ENCODE peak calls at places on chromosomes 7 and 10, in seven cellular contexts. One of them, this sample, is unnamed.

GRCh38 chr7:155885162-155886160 is 73.2 kb upstream of the SHH start:
- DNase-seq in PC-3: peak; percentile 79
- DNase-seq in amniotic stem cell: no peak
- DNase-seq in occipital lobe: no peak
- DNase-seq in psoas muscle: peak; percentile 35
- DNase-seq in activated T-helper 1 cell treated with anti-CD3 and anti-CD28 coated beads, Interleukin-12 subunit alpha, Interleukin-12 subunit beta, Interleukin-2, Interleukin-4 antibody, amounts not matched to agents 30 ng/mL and 10 ng/mL and 1 ng/mL, durations not matched to agents 14 hours and 24 hours and 36 hours: no peak
- DNase-seq in stimulated activated CD4-positive, alpha-beta T cell treated with anti-CD3 and anti-CD28 coated beads, Interleukin-12 subunit alpha, Interleukin-12 subunit beta, amount 100 ng/mL, for 24 hours: no peak
- DNase-seq in this sample: no peak

GRCh38 chr10:125158528-125159485 is 1.6 kb downstream of the CTBP2 start:
- DNase-seq in PC-3: peak; percentile 44
- DNase-seq in occipital lobe: peak; percentile 52
- DNase-seq in amniotic stem cell: no peak
- DNase-seq in activated T-helper 1 cell treated with anti-CD3 and anti-CD28 coated beads, Interleukin-12 subunit alpha, Interleukin-12 subunit beta, Interleukin-2, Interleukin-4 antibody, amounts not matched to agents 30 ng/mL and 10 ng/mL and 1 ng/mL, durations not matched to agents 14 hours and 24 hours and 36 hours: no peak
- DNase-seq in stimulated activated CD4-positive, alpha-beta T cell treated with anti-CD3 and anti-CD28 coated beads, Interleukin-12 subunit alpha, Interleukin-12 subunit beta, amount 100 ng/mL, for 24 hours: no peak
- DNase-seq in psoas muscle: peak; percentile 78
- DNase-seq in this sample: peak; percentile 57

GRCh38 chr7:8149222-8149621 is 112.7 kb downstream of the ICA1 start:
- DNase-seq in PC-3: no peak
- DNase-seq in stimulated activated CD4-positive, alpha-beta T cell treated with anti-CD3 and anti-CD28 coated beads, Interleukin-12 subunit alpha, Interleukin-12 subunit beta, amount 100 ng/mL, for 24 hours: no peak
- DNase-seq in psoas muscle: no peak
- DNase-seq in occipital lobe: no peak
- DNase-seq in amniotic stem cell: no peak
- DNase-seq in activated T-helper 1 cell treated with anti-CD3 and anti-CD28 coated beads, Interleukin-12 subunit alpha, Interleukin-12 subunit beta, Interleukin-2, Interleukin-4 antibody, amounts not matched to agents 30 ng/mL and 10 ng/mL and 1 ng/mL, durations not matched to agents 14 hours and 24 hours and 36 hours: no peak
- DNase-seq in this sample: no peak

GRCh38 chr10:3681642-3682554 is 103.1 kb downstream of the KLF6 start:
- DNase-seq in activated T-helper 1 cell treated with anti-CD3 and anti-CD28 coated beads, Interleukin-12 subunit alpha, Interleukin-12 subunit beta, Interleukin-2, Interleukin-4 antibody, amounts not matched to agents 30 ng/mL and 10 ng/mL and 1 ng/mL, durations not matched to agents 14 hours and 24 hours and 36 hours: no peak
- DNase-seq in stimulated activated CD4-positive, alpha-beta T cell treated with anti-CD3 and anti-CD28 coated beads, Interleukin-12 subunit alpha, Interleukin-12 subunit beta, amount 100 ng/mL, for 24 hours: no peak
- DNase-seq in occipital lobe: no peak
- DNase-seq in PC-3: no peak
- DNase-seq in psoas muscle: no peak
- DNase-seq in amniotic stem cell: no peak
- DNase-seq in this sample: no peak

GRCh38 chr10:2839081-2839725 is 228.1 kb upstream of the PFKP start:
- DNase-seq in psoas muscle: no peak
- DNase-seq in PC-3: peak; percentile 52
- DNase-seq in occipital lobe: no peak
- DNase-seq in activated T-helper 1 cell treated with anti-CD3 and anti-CD28 coated beads, Interleukin-12 subunit alpha, Interleukin-12 subunit beta, Interleukin-2, Interleukin-4 antibody, amounts not matched to agents 30 ng/mL and 10 ng/mL and 1 ng/mL, durations not matched to agents 14 hours and 24 hours and 36 hours: no peak
- DNase-seq in stimulated activated CD4-positive, alpha-beta T cell treated with anti-CD3 and anti-CD28 coated beads, Interleukin-12 subunit alpha, Interleukin-12 subunit beta, amount 100 ng/mL, for 24 hours: peak; percentile 24
- DNase-seq in amniotic stem cell: no peak
- DNase-seq in this sample: no peak

GRCh38 chr10:104076743-104077160 is 8.9 kb downstream of the COL17A1 start:
- DNase-seq in occipital lobe: peak; percentile 13
- DNase-seq in PC-3: peak; percentile 12
- DNase-seq in activated T-helper 1 cell treated with anti-CD3 and anti-CD28 coated beads, Interleukin-12 subunit alpha, Interleukin-12 subunit beta, Interleukin-2, Interleukin-4 antibody, amounts not matched to agents 30 ng/mL and 10 ng/mL and 1 ng/mL, durations not matched to agents 14 hours and 24 hours and 36 hours: no peak
- DNase-seq in stimulated activated CD4-positive, alpha-beta T cell treated with anti-CD3 and anti-CD28 coated beads, Interleukin-12 subunit alpha, Interleukin-12 subunit beta, amount 100 ng/mL, for 24 hours: no peak
- DNase-seq in psoas muscle: no peak
- DNase-seq in amniotic stem cell: no peak
- DNase-seq in this sample: peak; percentile 29

GRCh38 chr10:129883637-129884389 is 80.3 kb downstream of the EBF3 start:
- DNase-seq in PC-3: no peak
- DNase-seq in occipital lobe: no peak
- DNase-seq in activated T-helper 1 cell treated with anti-CD3 and anti-CD28 coated beads, Interleukin-12 subunit alpha, Interleukin-12 subunit beta, Interleukin-2, Interleukin-4 antibody, amounts not matched to agents 30 ng/mL and 10 ng/mL and 1 ng/mL, durations not matched to agents 14 hours and 24 hours and 36 hours: no peak
- DNase-seq in amniotic stem cell: no peak
- DNase-seq in psoas muscle: no peak
- DNase-seq in stimulated activated CD4-positive, alpha-beta T cell treated with anti-CD3 and anti-CD28 coated beads, Interleukin-12 subunit alpha, Interleukin-12 subunit beta, amount 100 ng/mL, for 24 hours: no peak
- DNase-seq in this sample: no peak

GRCh38 chr10:3907514-3907913 is 122.5 kb upstream of the KLF6 start:
- DNase-seq in PC-3: no peak
- DNase-seq in activated T-helper 1 cell treated with anti-CD3 and anti-CD28 coated beads, Interleukin-12 subunit alpha, Interleukin-12 subunit beta, Interleukin-2, Interleukin-4 antibody, amounts not matched to agents 30 ng/mL and 10 ng/mL and 1 ng/mL, durations not matched to agents 14 hours and 24 hours and 36 hours: no peak
- DNase-seq in occipital lobe: no peak
- DNase-seq in stimulated activated CD4-positive, alpha-beta T cell treated with anti-CD3 and anti-CD28 coated beads, Interleukin-12 subunit alpha, Interleukin-12 subunit beta, amount 100 ng/mL, for 24 hours: no peak
- DNase-seq in psoas muscle: peak; percentile 88
- DNase-seq in amniotic stem cell: no peak
- DNase-seq in this sample: peak; percentile 19

GRCh38 chr7:44587843-44588711 is 6.0 kb upstream of the TMED4 start:
- DNase-seq in PC-3: peak; percentile 77
- DNase-seq in occipital lobe: no peak
- DNase-seq in activated T-helper 1 cell treated with anti-CD3 and anti-CD28 coated beads, Interleukin-12 subunit alpha, Interleukin-12 subunit beta, Interleukin-2, Interleukin-4 antibody, amounts not matched to agents 30 ng/mL and 10 ng/mL and 1 ng/mL, durations not matched to agents 14 hours and 24 hours and 36 hours: peak; percentile 42
- DNase-seq in psoas muscle: no peak
- DNase-seq in stimulated activated CD4-positive, alpha-beta T cell treated with anti-CD3 and anti-CD28 coated beads, Interleukin-12 subunit alpha, Interleukin-12 subunit beta, amount 100 ng/mL, for 24 hours: no peak
- DNase-seq in amniotic stem cell: no peak
- DNase-seq in this sample: no peak

GRCh38 chr7:77330169-77330882 is 85.8 kb downstream of the GSAP start:
- DNase-seq in occipital lobe: no peak
- DNase-seq in activated T-helper 1 cell treated with anti-CD3 and anti-CD28 coated beads, Interleukin-12 subunit alpha, Interleukin-12 subunit beta, Interleukin-2, Interleukin-4 antibody, amounts not matched to agents 30 ng/mL and 10 ng/mL and 1 ng/mL, durations not matched to agents 14 hours and 24 hours and 36 hours: peak; percentile 20
- DNase-seq in stimulated activated CD4-positive, alpha-beta T cell treated with anti-CD3 and anti-CD28 coated beads, Interleukin-12 subunit alpha, Interleukin-12 subunit beta, amount 100 ng/mL, for 24 hours: no peak
- DNase-seq in psoas muscle: no peak
- DNase-seq in PC-3: peak; percentile 80
- DNase-seq in amniotic stem cell: no peak
- DNase-seq in this sample: no peak

GRCh38 chr10:78331391-78331922 is 297.8 kb downstream of the RPS24 start:
- DNase-seq in psoas muscle: no peak
- DNase-seq in occipital lobe: no peak
- DNase-seq in amniotic stem cell: peak; percentile 4
- DNase-seq in activated T-helper 1 cell treated with anti-CD3 and anti-CD28 coated beads, Interleukin-12 subunit alpha, Interleukin-12 subunit beta, Interleukin-2, Interleukin-4 antibody, amounts not matched to agents 30 ng/mL and 10 ng/mL and 1 ng/mL, durations not matched to agents 14 hours and 24 hours and 36 hours: no peak
- DNase-seq in PC-3: peak; percentile 46
- DNase-seq in stimulated activated CD4-positive, alpha-beta T cell treated with anti-CD3 and anti-CD28 coated beads, Interleukin-12 subunit alpha, Interleukin-12 subunit beta, amount 100 ng/mL, for 24 hours: no peak
- DNase-seq in this sample: no peak

GRCh38 chr10:113438660-113439059 is 114.2 kb upstream of the HABP2 start:
- DNase-seq in amniotic stem cell: no peak
- DNase-seq in psoas muscle: no peak
- DNase-seq in occipital lobe: no peak
- DNase-seq in PC-3: peak; percentile 55
- DNase-seq in activated T-helper 1 cell treated with anti-CD3 and anti-CD28 coated beads, Interleukin-12 subunit alpha, Interleukin-12 subunit beta, Interleukin-2, Interleukin-4 antibody, amounts not matched to agents 30 ng/mL and 10 ng/mL and 1 ng/mL, durations not matched to agents 14 hours and 24 hours and 36 hours: no peak
- DNase-seq in stimulated activated CD4-positive, alpha-beta T cell treated with anti-CD3 and anti-CD28 coated beads, Interleukin-12 subunit alpha, Interleukin-12 subunit beta, amount 100 ng/mL, for 24 hours: no peak
- DNase-seq in this sample: no peak

GRCh38 chr10:70186571-70186970 is 16.3 kb upstream of the SAR1A start:
- DNase-seq in occipital lobe: no peak
- DNase-seq in stimulated activated CD4-positive, alpha-beta T cell treated with anti-CD3 and anti-CD28 coated beads, Interleukin-12 subunit alpha, Interleukin-12 subunit beta, amount 100 ng/mL, for 24 hours: no peak
- DNase-seq in PC-3: peak; percentile 63
- DNase-seq in psoas muscle: no peak
- DNase-seq in amniotic stem cell: no peak
- DNase-seq in activated T-helper 1 cell treated with anti-CD3 and anti-CD28 coated beads, Interleukin-12 subunit alpha, Interleukin-12 subunit beta, Interleukin-2, Interleukin-4 antibody, amounts not matched to agents 30 ng/mL and 10 ng/mL and 1 ng/mL, durations not matched to agents 14 hours and 24 hours and 36 hours: no peak
- DNase-seq in this sample: no peak

GRCh38 chr10:103842605-103843004 is 12.8 kb downstream of the SH3PXD2A start:
- DNase-seq in PC-3: peak; percentile 40
- DNase-seq in activated T-helper 1 cell treated with anti-CD3 and anti-CD28 coated beads, Interleukin-12 subunit alpha, Interleukin-12 subunit beta, Interleukin-2, Interleukin-4 antibody, amounts not matched to agents 30 ng/mL and 10 ng/mL and 1 ng/mL, durations not matched to agents 14 hours and 24 hours and 36 hours: no peak
- DNase-seq in amniotic stem cell: no peak
- DNase-seq in stimulated activated CD4-positive, alpha-beta T cell treated with anti-CD3 and anti-CD28 coated beads, Interleukin-12 subunit alpha, Interleukin-12 subunit beta, amount 100 ng/mL, for 24 hours: no peak
- DNase-seq in psoas muscle: no peak
- DNase-seq in occipital lobe: no peak
- DNase-seq in this sample: no peak

GRCh38 chr10:26025500-26025899 is 91.5 kb downstream of the MYO3A start:
- DNase-seq in stimulated activated CD4-positive, alpha-beta T cell treated with anti-CD3 and anti-CD28 coated beads, Interleukin-12 subunit alpha, Interleukin-12 subunit beta, amount 100 ng/mL, for 24 hours: no peak
- DNase-seq in PC-3: no peak
- DNase-seq in activated T-helper 1 cell treated with anti-CD3 and anti-CD28 coated beads, Interleukin-12 subunit alpha, Interleukin-12 subunit beta, Interleukin-2, Interleukin-4 antibody, amounts not matched to agents 30 ng/mL and 10 ng/mL and 1 ng/mL, durations not matched to agents 14 hours and 24 hours and 36 hours: no peak
- DNase-seq in amniotic stem cell: no peak
- DNase-seq in occipital lobe: no peak
- DNase-seq in psoas muscle: no peak
- DNase-seq in this sample: no peak

GRCh38 chr10:124538669-124539068 is 77.0 kb downstream of the LHPP start:
- DNase-seq in stimulated activated CD4-positive, alpha-beta T cell treated with anti-CD3 and anti-CD28 coated beads, Interleukin-12 subunit alpha, Interleukin-12 subunit beta, amount 100 ng/mL, for 24 hours: no peak
- DNase-seq in occipital lobe: no peak
- DNase-seq in PC-3: no peak
- DNase-seq in activated T-helper 1 cell treated with anti-CD3 and anti-CD28 coated beads, Interleukin-12 subunit alpha, Interleukin-12 subunit beta, Interleukin-2, Interleukin-4 antibody, amounts not matched to agents 30 ng/mL and 10 ng/mL and 1 ng/mL, durations not matched to agents 14 hours and 24 hours and 36 hours: no peak
- DNase-seq in psoas muscle: no peak
- DNase-seq in amniotic stem cell: no peak
- DNase-seq in this sample: no peak

This sample was measured in gastrocnemius medialis.